ENCODE peak calls at places on chromosome 6, in nine cellular contexts. J is transverse colon; K is GM23248; B is stimulated activated naive B cell treated with anti-CD40 and anti-IgM and Interleukin-4, amounts not matched to agents 10 μg/mL and 1 μg/mL and 100 μg/mL, for 72 hours; G is fibroblast of mammary gland; R is aorta; T is WERI-Rb-1; X is kidney; M is activated effector memory CD4-positive, alpha-beta T cell treated with Interleukin-2 at 50 U/mL for 16 hours. P is an unnamed sample.

GRCh38 chr6:118804091-118804490 is 89.9 kb upstream of the ASF1A start:
- DNase-seq in J (no peak), K (peak), B (no peak), G (no peak), R (no peak), T (no peak), X (no peak), M (no peak), P (no peak)

GRCh38 chr6:160447350-160447749 is 99.2 kb downstream of the SLC22A3 start:
- DNase-seq in J (no peak), K (no peak), B (no peak), G (no peak), R (no peak), T (no peak), X (no peak), M (no peak), P (no peak)

GRCh38 chr6:160457843-160458242 is 109.7 kb downstream of the SLC22A3 start:
- DNase-seq in J (no peak), K (no peak), B (no peak), G (no peak), R (no peak), T (no peak), X (no peak), M (no peak), P (no peak)

GRCh38 chr6:113490356-113490755 is 366.8 kb upstream of the MARCKS start:
- DNase-seq in J (no peak), K (peak), B (no peak), G (no peak), R (no peak), T (no peak), X (no peak), M (no peak), P (no peak)

GRCh38 chr6:75488026-75488425 is 5.6 kb downstream of the FILIP1 start:
- DNase-seq in J (no peak), K (peak), B (no peak), G (peak), R (no peak), T (no peak), X (no peak), M (no peak), P (no peak)

GRCh38 chr6:141561154-141561553 is 571.6 kb upstream of the GJE1 start:
- DNase-seq in J (no peak), K (no peak), B (no peak), G (no peak), R (no peak), T (no peak), X (no peak), M (no peak), P (no peak)

GRCh38 chr6:117237561-117237960 is 27.8 kb upstream of the VGLL2 start:
- DNase-seq in J (no peak), K (peak), B (no peak), G (peak), R (no peak), T (no peak), X (no peak), M (no peak), P (no peak)

GRCh38 chr6:87756858-87757257 is 54.8 kb upstream of the AKIRIN2 start:
- DNase-seq in J (peak), K (peak), B (peak), G (peak), R (no peak), T (peak), X (no peak), M (peak), P (no peak)